ENCODE peak calls at places on chromosome 19, in four cellular contexts. K is heart left ventricle, O is K562, S is body of pancreas. U is an unnamed sample.

GRCh38 chr19:41928754-41929535 is 696 bp upstream of the ERFL start:
- DNase-seq in S (peak; percentile 24), O (peak; percentile 68), K (no peak), U (no peak)

GRCh38 chr19:49946415-49946814 is 14.6 kb downstream of the SIGLEC11 start:
- DNase-seq in O (no peak), K (no peak), S (no peak), U (no peak)

GRCh38 chr19:5477451-5478215 is 22.4 kb downstream of the ZNRF4 start:
- DNase-seq in K (no peak), O (no peak), S (no peak), U (no peak)

GRCh38 chr19:6806488-6806887 is 34.0 kb downstream of the VAV1 start:
- DNase-seq in S (no peak), K (no peak), O (peak; percentile 57), U (no peak)

GRCh38 chr19:20969898-20970297 is 46.8 kb downstream of the ZNF85 start:
- DNase-seq in K (no peak), O (no peak), S (no peak), U (no peak)

GRCh38 chr19:16571689-16572331 is 405 bp downstream of the SLC35E1 start:
- DNase-seq in S (peak; percentile 39), K (no peak), O (no peak), U (no peak)

GRCh38 chr19:49114630-49115363 is 627 bp downstream of the LIN7B start:
- DNase-seq in S (peak; percentile 73), O (peak; percentile 41), K (peak; percentile 79), U (no peak)

GRCh38 chr19:34253711-34254551 is 423 bp upstream of the GARRE1 start:
- DNase-seq in O (no peak), K (peak; percentile 86), S (no peak), U (peak; percentile 77)

GRCh38 chr19:16516923-16517610 is 20.9 kb downstream of the C19orf44 start:
- DNase-seq in S (no peak), O (no peak), K (no peak), U (no peak)

GRCh38 chr19:33629826-33630375 is 8.1 kb downstream of the CHST8 start:
- DNase-seq in S (no peak), K (no peak), O (no peak), U (no peak)

GRCh38 chr19:16887353-16888265 is 1.2 kb upstream of the F2RL3 start:
- DNase-seq in S (no peak), O (peak; percentile 66), K (no peak), U (no peak)

GRCh38 chr19:30651691-30652090 is 279.5 kb downstream of the ZNF536 start:
- DNase-seq in O (no peak), S (no peak), K (no peak), U (no peak)

GRCh38 chr19:35882074-35882832 is 13.9 kb downstream of the APLP1 start:
- DNase-seq in K (no peak), O (peak; percentile 45), S (peak; percentile 51), U (no peak)

GRCh38 chr19:35738021-35738886 is 4.0 kb downstream of the IGFLR1 start:
- DNase-seq in O (no peak), K (no peak), S (no peak), U (no peak)

GRCh38 chr19:15371119-15371518 is 8.5 kb downstream of the AKAP8 start:
- DNase-seq in K (no peak), S (no peak), O (no peak), U (no peak)

GRCh38 chr19:48918801-48919247 is 14.7 kb upstream of the DHDH start:
- DNase-seq in S (no peak), K (no peak), O (peak; percentile 72), U (no peak)

GRCh38 chr19:46579286-46579944 is 21.7 kb upstream of the CALM3 start:
- DNase-seq in K (no peak), O (no peak), S (no peak), U (no peak)

GRCh38 chr19:37692956-37693660 is 26.5 kb downstream of the ZNF607 start:
- DNase-seq in K (no peak), S (no peak), O (no peak), U (no peak)

GRCh38 chr19:15508035-15508710 is at the start of gene CYP4F22:
- DNase-seq in O (peak; percentile 67), K (no peak), S (no peak), U (no peak)

GRCh38 chr19:54114340-54114826 is 1.1 kb downstream of the TFPT start:
- DNase-seq in O (no peak), K (peak; percentile 50), S (peak; percentile 21), U (no peak)

DNA sequence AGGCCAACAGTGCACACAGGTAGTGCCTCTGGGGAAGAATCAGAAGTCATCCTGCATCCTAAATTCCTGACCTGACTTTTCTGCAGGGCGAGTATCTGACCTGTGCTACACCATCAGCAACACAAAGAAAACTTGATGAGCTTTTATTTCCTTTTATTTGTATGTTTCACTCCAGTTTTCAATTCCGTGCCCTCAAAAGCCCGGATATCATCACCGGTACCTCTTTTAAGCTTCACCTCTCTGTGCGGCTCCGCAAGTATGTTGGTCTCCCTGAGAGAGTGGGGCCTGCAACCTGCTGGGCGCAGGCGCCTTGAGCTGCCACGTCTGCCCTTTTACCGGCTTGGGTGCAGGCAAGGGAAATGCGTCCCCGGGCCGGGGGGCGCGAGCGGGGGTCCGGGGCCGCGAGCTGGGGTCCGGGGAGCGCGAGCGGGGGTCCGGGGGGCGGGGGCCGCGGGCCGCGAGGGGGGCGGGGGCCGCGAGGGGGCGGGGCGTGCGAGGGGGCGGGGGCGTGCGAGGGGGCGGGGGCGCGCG is 4.3 kb upstream of the DUXA start:
- DNase-seq in K (peak; percentile 73), S (peak; percentile 40), O (peak; percentile 6), U (peak; percentile 34)
- TF ChIP-seq POLR2A in K (no peak), S (no peak), O (no peak), U (no peak)

DNA sequence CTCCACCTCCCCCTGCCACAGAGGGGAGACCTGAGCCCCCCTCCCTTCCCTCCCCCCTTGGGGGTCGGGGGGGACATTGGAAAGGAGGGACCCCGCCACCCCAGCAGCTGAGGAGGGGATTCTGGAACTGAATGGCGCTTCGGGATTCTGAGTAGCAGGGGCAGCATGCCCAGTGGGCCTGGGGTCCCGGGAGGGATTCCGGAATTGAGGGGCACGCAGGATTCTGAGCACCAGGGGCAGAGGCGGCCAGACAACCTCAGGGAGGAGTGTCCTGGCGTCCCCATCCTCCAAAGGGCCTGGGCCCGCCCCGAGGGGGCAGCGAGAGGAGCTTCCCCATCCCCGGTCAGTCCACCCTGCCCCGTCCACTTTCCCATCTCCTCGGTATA is 2.4 kb upstream of the APOE start:
- DNase-seq in O (no peak), K (no peak), S (no peak), U (no peak)
- H3K4me3 ChIP-seq in O (no peak overlapping the region), K (no peak overlapping the region), S (no peak overlapping the region), U (no peak overlapping the region)

DNA sequence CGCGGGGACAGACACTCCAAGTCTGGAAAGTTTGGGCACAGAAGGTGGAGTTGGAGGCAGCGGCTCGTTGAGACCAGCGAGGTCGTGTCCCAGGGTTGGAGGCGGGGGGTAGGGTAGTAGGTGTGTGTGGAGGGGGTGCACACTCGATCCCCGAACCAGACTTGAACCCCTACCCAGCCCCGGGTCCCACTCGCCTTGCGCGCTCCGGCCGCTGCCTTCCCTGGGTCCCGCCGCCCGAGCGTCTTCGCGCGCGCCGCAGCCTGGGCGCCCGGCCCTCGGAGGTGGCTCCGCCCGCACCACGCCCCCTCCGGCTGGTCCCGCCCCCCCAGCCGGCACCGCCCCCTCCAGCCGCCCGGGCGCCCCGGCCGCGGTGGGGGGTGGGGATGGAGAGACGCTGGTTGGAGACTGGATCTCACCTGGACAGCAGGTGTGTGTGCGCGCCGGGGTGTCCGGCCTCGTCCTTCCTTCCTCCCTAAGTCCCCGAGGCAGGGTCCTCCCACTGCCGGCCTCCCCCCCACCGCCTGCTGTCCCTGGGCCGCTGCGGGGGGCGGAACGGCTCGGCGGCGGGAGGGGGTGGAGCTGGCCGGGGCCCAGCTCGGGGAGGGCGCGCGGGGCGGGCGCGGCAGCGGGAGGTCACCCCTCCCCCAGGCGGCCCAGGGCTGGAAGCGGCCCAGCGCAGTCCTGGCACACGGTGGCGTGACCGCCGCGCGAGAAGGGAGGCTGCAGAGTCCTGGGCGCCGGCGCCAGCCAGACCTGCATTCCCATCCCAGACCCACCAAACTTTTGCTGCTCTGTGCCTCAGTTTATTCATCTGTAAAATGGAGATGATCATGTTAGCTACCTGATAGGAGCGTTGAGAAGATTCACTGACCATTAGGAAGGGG is at the start of gene KANK2:
- DNase-seq in K (peak; percentile 91), S (peak; percentile 93), O (peak; percentile 98), U (peak; percentile 91)
- TF ChIP-seq POLR2A in K (peak; percentile 78), S (peak; percentile 67), O (peak; percentile 69), U (no peak)

GRCh38 chr19:45440873-45441654 is 17.3 kb upstream of the ERCC1 start:
- DNase-seq in K (no peak), O (peak; percentile 53), S (no peak), U (no peak)

GRCh38 chr19:45439569-45440258 is 16.0 kb upstream of the ERCC1 start:
- DNase-seq in S (peak; percentile 85), O (peak; percentile 82), K (peak; percentile 92), U (peak; percentile 75)

GRCh38 chr19:45442408-45442926 is 18.8 kb upstream of the ERCC1 start:
- DNase-seq in K (no peak), S (no peak), O (no peak), U (no peak)

GRCh38 chr19:45439190-45439568 is 15.5 kb upstream of the ERCC1 start:
- DNase-seq in S (no peak), O (no peak), K (no peak), U (no peak)

GRCh38 chr19:45440259-45440638 is 16.5 kb upstream of the ERCC1 start:
- DNase-seq in O (no peak), K (no peak), S (no peak), U (no peak)
- H3K4me3 ChIP-seq in O (peak overlapping the region; percentile 68), K (peak overlapping the region; percentile 57), S (no peak overlapping the region), U (peak overlapping the region; percentile 88)